ENCODE peak calls at places on chromosomes 4 and X, in eight cellular contexts. J is tibial artery, W is hepatocyte, G is lower lobe of right lung, D is fibroblast of lung, U is neuronal stem cell, A is sigmoid colon, C is HCT116. L is an unnamed sample. For H3K27me3 and H3K4me1, the result is how much of the 10 kb centered on the place peaks cover.

GRCh38 chrX:10296581-10296980 is 139.8 kb downstream of the CLCN4 start:
- DNase-seq in J (no peak), W (no peak), G (no peak), D (peak), U (no peak), A (no peak), C (no peak), L (no peak)

GRCh38 chr4:2694691-2695090 is 61.4 kb downstream of the TNIP2 start:
- DNase-seq in J (peak), W (no peak), G (no peak), D (peak), U (no peak), A (no peak), C (no peak), L (no peak)

GRCh38 chr4:77618383-77619241 is 13.0 kb downstream of the CXCL13 start:
- DNase-seq in J (peak), W (peak), G (no peak), D (peak), U (peak), A (peak), C (peak), L (peak)

GRCh38 chr4:6959261-6959660 is 49.6 kb downstream of the TBC1D14 start:
- DNase-seq in J (no peak), W (no peak), G (no peak), D (no peak), U (no peak), A (no peak), C (no peak), L (no peak)

GRCh38 chr4:89879201-89879600 is 15.5 kb upstream of the MMRN1 start:
- DNase-seq in J (no peak), W (no peak), G (no peak), D (no peak), U (peak), A (no peak), C (no peak), L (no peak)

GRCh38 chr4:148116264-148116663 is 325.9 kb downstream of the NR3C2 start:
- DNase-seq in J (no peak), W (peak), G (no peak), D (peak), U (no peak), A (no peak), C (no peak), L (no peak)

GRCh38 chr4:183097251-183098079 is 1.6 kb upstream of the WWC2 start:
- DNase-seq in J (peak), W (no peak), G (peak), D (no peak), U (peak), A (no peak), C (no peak), L (no peak)

GRCh38 chrX:129631850-129632249 is 22.9 kb downstream of the APLN start:
- DNase-seq in J (no peak), W (no peak), G (no peak), D (no peak), U (no peak), A (peak), C (no peak), L (no peak)

GRCh38 chr4:41323186-41323585 is 66.5 kb downstream of the UCHL1 start:
- DNase-seq in J (no peak), W (no peak), G (no peak), D (no peak), U (no peak), A (no peak), C (no peak), L (no peak)

GRCh38 chrX:153828723-153829548 is 1.4 kb downstream of the PDZD4 start:
- DNase-seq in J (no peak), W (no peak), G (no peak), D (no peak), U (peak), A (peak), C (no peak), L (no peak)

GRCh38 chr4:113445286-113445685 is 316.3 kb downstream of the CAMK2D start:
- DNase-seq in J (peak), W (peak), G (no peak), D (peak), U (no peak), A (peak), C (no peak), L (no peak)

GRCh38 chr4:112321768-112322684 is 24.9 kb downstream of the ALPK1 start:
- DNase-seq in J (no peak), W (peak), G (peak), D (peak), U (peak), A (peak), C (peak), L (peak)

GRCh38 chr4:73844352-73844751 is 7.9 kb downstream of the CXCL6 start:
- DNase-seq in J (no peak), W (no peak), G (no peak), D (peak), U (no peak), A (no peak), C (no peak), L (no peak)

GRCh38 chr4:52961666-52962412 is 99.7 kb downstream of the RASL11B start:
- DNase-seq in J (no peak), W (no peak), G (no peak), D (no peak), U (no peak), A (no peak), C (no peak), L (no peak)

GRCh38 chr4:25703731-25704388 is 48.2 kb downstream of the SLC34A2 start:
- DNase-seq in J (no peak), W (no peak), G (no peak), D (peak), U (no peak), A (no peak), C (no peak), L (peak)

GRCh38 chr4:41696131-41696530 is 52.4 kb downstream of the PHOX2B start:
- DNase-seq in J (no peak), W (no peak), G (no peak), D (no peak), U (no peak), A (no peak), C (no peak), L (no peak)

GRCh38 chr4:77044458-77045124 is 31.2 kb downstream of the CCNI start:
- DNase-seq in J (no peak), W (peak), G (no peak), D (peak), U (no peak), A (no peak), C (no peak), L (peak)

GRCh38 chr4:35166437-35166836 is 1077.9 kb downstream of the ARAP2 start:
- DNase-seq in J (no peak), W (no peak), G (no peak), D (no peak), U (no peak), A (no peak), C (no peak), L (no peak)

GRCh38 chrX:67612231-67612630 is 68.4 kb downstream of the AR start:
- DNase-seq in J (no peak), W (no peak), G (no peak), D (peak), U (no peak), A (no peak), C (no peak), L (no peak)

GRCh38 chrX:48938721-48939416 is 18.5 kb downstream of the OTUD5 start:
- DNase-seq in J (no peak), W (no peak), G (no peak), D (no peak), U (no peak), A (no peak), C (no peak), L (no peak)

GRCh38 chrX:48933757-48934156 is 14.9 kb upstream of the PIM2 start:
- DNase-seq in J (no peak), W (no peak), G (no peak), D (no peak), U (no peak), A (no peak), C (no peak), L (no peak)

GRCh38 chrX:48937065-48937907 is 18.5 kb upstream of the PIM2 start:
- DNase-seq in J (no peak), W (no peak), G (peak), D (peak), U (no peak), A (no peak), C (no peak), L (peak)

GRCh38 chrX:48934581-48935331 is 15.9 kb upstream of the PIM2 start:
- DNase-seq in J (no peak), W (no peak), G (no peak), D (no peak), U (no peak), A (no peak), C (no peak), L (no peak)

GRCh38 chrX:48936429-48937064 is 17.7 kb upstream of the PIM2 start:
- DNase-seq in J (no peak), W (no peak), G (no peak), D (no peak), U (no peak), A (no peak), C (no peak), L (no peak)
- H3K27me3 ChIP-seq in J (under half), W (under half), G (under half), D (under half), U (under half), A (under half), C (under half), L (under half)

GRCh38 chr4:55819634-55820033 is at the start of gene EXOC1L:
- DNase-seq in J (no peak), W (peak), G (no peak), D (peak), U (peak), A (no peak), C (no peak), L (no peak)
- H3K4me3 ChIP-seq in J (peak), W (no peak), G (peak), D (no peak), U (no peak), A (no peak), C (no peak), L (no peak)

GRCh38 chr4:38563703-38564490 is 100.1 kb upstream of the KLF3 start:
- DNase-seq in J (no peak), W (no peak), G (no peak), D (peak), U (no peak), A (no peak), C (no peak), L (no peak)
- H3K4me1 ChIP-seq in J (under half), W (under half), G (under half), D (under half), U (under half), A (under half), C (under half), L (under half)

DNA sequence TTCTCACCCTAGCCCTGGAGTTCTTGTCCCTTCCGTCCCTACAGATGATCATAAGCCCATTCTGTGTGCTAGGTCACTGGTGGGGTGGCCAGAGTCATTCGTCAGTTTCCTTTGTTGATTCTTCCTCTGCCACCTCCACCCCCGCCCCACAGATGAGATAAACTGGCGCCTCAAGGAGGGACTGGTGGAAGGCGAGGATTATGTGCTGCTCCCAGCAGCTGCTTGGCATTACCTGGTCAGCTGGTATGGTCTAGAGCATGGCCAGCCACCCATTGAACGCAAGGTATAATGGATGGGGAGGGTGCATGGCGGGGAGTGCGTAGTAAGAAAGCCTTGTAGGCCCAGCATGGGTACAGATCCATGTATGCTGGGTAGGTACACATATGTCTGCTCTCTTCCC is 6.4 kb downstream of the USP11 start:
- DNase-seq in J (no peak), W (peak), G (no peak), D (no peak), U (no peak), A (peak), C (no peak), L (no peak)
- H3K27me3 ChIP-seq in J (under half), W (under half), G (under half), D (under half), U (under half), A (under half), C (under half), L (under half)

GRCh38 chr4:37889849-37890500 is 909 bp upstream of the TBC1D1 start:
- DNase-seq in J (peak), W (peak), G (no peak), D (no peak), U (peak), A (peak), C (no peak), L (no peak)
- H3K4me3 ChIP-seq in J (peak), W (peak), G (peak), D (peak), U (peak), A (peak), C (peak), L (no peak)

GRCh38 chr4:63790377-63790776 is 618.9 kb downstream of the TECRL start:
- DNase-seq in J (no peak), W (no peak), G (no peak), D (no peak), U (no peak), A (no peak), C (no peak), L (no peak)

GRCh38 chr4:63786181-63786580 is 623.1 kb downstream of the TECRL start:
- DNase-seq in J (no peak), W (no peak), G (no peak), D (no peak), U (no peak), A (no peak), C (no peak), L (no peak)

GRCh38 chr4:63784822-63785221 is 624.4 kb downstream of the TECRL start:
- DNase-seq in J (no peak), W (no peak), G (no peak), D (no peak), U (no peak), A (no peak), C (no peak), L (no peak)

GRCh38 chr4:63787326-63787725 is 621.9 kb downstream of the TECRL start:
- DNase-seq in J (no peak), W (no peak), G (no peak), D (no peak), U (no peak), A (no peak), C (no peak), L (no peak)

GRCh38 chr4:63788271-63788670 is 621.0 kb downstream of the TECRL start:
- DNase-seq in J (no peak), W (no peak), G (no peak), D (no peak), U (no peak), A (no peak), C (no peak), L (no peak)
- H3K4me1 ChIP-seq in J (under half), W (under half), G (under half), D (under half), U (under half), A (under half), C (under half), L (under half)

GRCh38 chrX:152674135-152674534 is 24.5 kb upstream of the MAGEA3 start:
- DNase-seq in J (no peak), W (no peak), G (no peak), D (no peak), U (no peak), A (no peak), C (no peak), L (no peak)
- H3K27me3 ChIP-seq in J (under half), W (under half), G (under half), D (under half), U (under half), A (under half), C (under half), L (under half)

DNA sequence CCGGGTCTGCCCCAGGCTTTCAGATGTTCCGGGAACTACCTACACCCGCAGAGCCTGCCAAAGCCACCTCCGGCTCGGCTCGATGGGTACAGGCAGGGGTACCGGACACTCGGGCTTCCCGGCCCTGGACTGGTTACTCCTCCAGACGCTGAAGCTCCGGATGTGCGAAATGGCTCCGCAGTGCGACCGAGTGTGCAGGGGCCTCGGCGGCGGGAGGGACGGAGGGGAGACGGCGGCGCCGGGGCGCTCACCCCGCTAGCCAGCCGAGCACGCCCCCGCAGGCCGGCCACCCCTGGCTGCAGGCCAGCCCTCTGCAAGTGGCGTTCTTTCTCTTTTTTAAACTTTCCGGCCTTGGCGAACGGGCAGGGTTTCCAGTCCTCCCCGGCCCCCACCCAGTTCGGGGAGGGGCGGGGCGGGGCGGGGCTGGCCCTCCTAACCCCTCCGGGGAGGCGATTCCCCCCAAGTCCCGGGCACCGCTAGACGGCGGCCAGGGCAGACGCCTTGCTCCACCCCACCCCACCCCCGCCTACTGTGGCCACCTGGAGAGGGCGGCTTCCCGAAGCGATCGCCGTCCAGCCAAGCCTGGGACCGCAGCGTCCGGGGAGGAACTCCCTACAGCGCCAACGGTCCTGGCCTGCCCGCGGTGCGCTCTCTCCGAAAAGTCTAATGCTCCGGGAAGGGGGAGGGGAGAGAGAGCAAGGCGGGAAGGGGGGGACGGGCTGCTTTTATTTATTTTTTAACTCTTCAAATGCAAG is 7.5 kb downstream of the BCOR start:
- DNase-seq in J (peak), W (peak), G (peak), D (no peak), U (no peak), A (no peak), C (no peak), L (no peak)
- H3K4me3 ChIP-seq in J (peak), W (peak), G (peak), D (no peak), U (no peak), A (peak), C (peak), L (no peak)

DNA sequence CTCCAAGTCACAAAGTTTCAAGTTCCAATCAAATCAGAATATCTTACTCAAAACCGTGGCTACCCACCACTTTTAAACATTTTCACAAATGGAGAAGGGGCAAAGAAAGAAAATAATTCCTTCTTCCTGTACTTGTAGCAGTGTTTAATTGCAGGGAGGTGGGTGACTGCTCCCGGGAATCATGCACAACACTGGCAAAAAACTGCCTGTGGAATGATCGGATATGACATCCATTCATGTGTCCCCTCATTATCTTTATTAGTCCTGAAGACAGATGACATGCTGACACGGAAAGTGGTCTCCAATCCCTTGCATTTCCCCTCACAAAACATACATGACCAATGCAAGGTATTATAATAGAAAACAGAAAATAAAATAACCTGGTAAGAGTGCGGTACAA is 2.0 kb downstream of the TSPAN5 start:
- DNase-seq in J (no peak), W (no peak), G (no peak), D (no peak), U (no peak), A (no peak), C (no peak), L (no peak)
- H3K4me1 ChIP-seq in J (under half), W (under half), G (under half), D (under half), U (under half), A (under half), C (half or more), L (under half)

DNA sequence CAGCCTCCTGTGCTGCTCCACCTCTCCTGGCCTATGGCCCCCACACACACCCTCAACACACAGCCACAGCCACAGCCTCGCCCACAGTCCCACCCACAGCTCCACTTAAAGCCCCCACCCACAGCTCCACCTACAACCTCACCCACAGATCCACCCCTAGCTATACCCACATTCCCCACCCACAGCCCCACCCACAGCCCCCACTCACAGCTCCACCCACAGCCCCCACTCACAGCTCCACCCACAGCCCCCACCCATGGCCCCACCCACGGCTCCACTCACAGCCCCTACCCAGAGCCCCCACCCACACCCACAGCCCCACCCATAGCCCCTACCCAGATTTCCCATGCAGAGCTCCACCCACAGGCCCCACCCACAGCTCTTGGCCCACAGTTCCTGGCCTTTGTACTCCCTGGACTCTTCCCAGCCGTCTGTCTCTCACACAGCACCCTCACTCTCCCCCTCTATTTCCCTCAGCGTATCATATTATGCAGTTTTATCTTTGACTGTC is 322.6 kb downstream of the EVC2 start:
- DNase-seq in J (no peak), W (peak), G (no peak), D (no peak), U (no peak), A (no peak), C (no peak), L (peak)
- H3K27me3 ChIP-seq in J (under half), W (under half), G (under half), D (under half), U (under half), A (under half), C (under half), L (under half)